ENCODE peak calls at places on chromosomes 5 and 9, in six cellular contexts. J is K562, P is SK-N-SH, D is HepG2, A is H1, X is GM12878. C is an unnamed sample.

GRCh38 chr5:171400169-171400568 is 12.5 kb downstream of the NPM1 start:
- DNase-seq in J (no peak), P (no peak), D (no peak), A (no peak), X (no peak), C (no peak)

GRCh38 chr5:157544623-157544989 is 31.0 kb downstream of the ADAM19 start:
- DNase-seq in J (no peak), P (no peak), D (no peak), A (no peak), X (no peak), C (no peak)

GRCh38 chr9:135608999-135609317 is 30.4 kb downstream of the GLT6D1 start:
- DNase-seq in J (no peak), P (peak), D (no peak), A (no peak), X (no peak), C (no peak)

GRCh38 chr9:111000202-111000601 is 38.1 kb downstream of the LPAR1 start:
- DNase-seq in J (no peak), P (no peak), D (no peak), A (no peak), X (no peak), C (no peak)

GRCh38 chr9:105833271-105833975 is 139.1 kb downstream of the TMEM38B start:
- DNase-seq in J (no peak), P (no peak), D (no peak), A (no peak), X (no peak), C (no peak)

GRCh38 chr9:20255052-20255451 is 367.2 kb downstream of the MLLT3 start:
- DNase-seq in J (no peak), P (peak), D (no peak), A (no peak), X (no peak), C (no peak)

GRCh38 chr5:32498484-32498883 is 53.9 kb upstream of the ZFR start:
- DNase-seq in J (no peak), P (no peak), D (no peak), A (no peak), X (no peak), C (no peak)

GRCh38 chr5:118518720-118519119 is 469.6 kb downstream of the DTWD2 start:
- DNase-seq in J (no peak), P (no peak), D (no peak), A (no peak), X (no peak), C (no peak)

GRCh38 chr9:69532359-69532758 is 139.8 kb downstream of the APBA1 start:
- DNase-seq in J (no peak), P (peak), D (no peak), A (no peak), X (no peak), C (no peak)

GRCh38 chr5:130286971-130287370 is 382.7 kb downstream of the CHSY3 start:
- DNase-seq in J (no peak), P (no peak), D (no peak), A (no peak), X (no peak), C (no peak)

GRCh38 chr5:58262226-58262625 is 197.7 kb downstream of the PLK2 start:
- DNase-seq in J (no peak), P (no peak), D (no peak), A (no peak), X (no peak), C (no peak)

GRCh38 chr5:80136751-80137272 is 101.7 kb downstream of the THBS4 start:
- DNase-seq in J (no peak), P (no peak), D (no peak), A (no peak), X (no peak), C (no peak)

GRCh38 chr5:40877371-40877988 is 31.8 kb upstream of the C7 start:
- DNase-seq in J (no peak), P (no peak), D (no peak), A (no peak), X (no peak), C (peak)

GRCh38 chr5:102879741-102880140 is 124.6 kb downstream of the PAM start:
- DNase-seq in J (no peak), P (no peak), D (no peak), A (no peak), X (no peak), C (no peak)

GRCh38 chr5:91928751-91929521 is 545.8 kb upstream of the ARRDC3 start:
- DNase-seq in J (no peak), P (peak), D (no peak), A (no peak), X (no peak), C (peak)

GRCh38 chr5:67496051-67496450 is 299.5 kb upstream of the CD180 start:
- DNase-seq in J (no peak), P (no peak), D (no peak), A (no peak), X (no peak), C (no peak)

GRCh38 chr9:92969516-92970466 is 22.5 kb downstream of the FGD3 start:
- DNase-seq in J (no peak), P (no peak), D (no peak), A (no peak), X (no peak), C (no peak)

GRCh38 chr5:170070556-170071412 is 34.9 kb upstream of the FOXI1 start:
- DNase-seq in J (peak), P (peak), D (no peak), A (peak), X (no peak), C (peak)

GRCh38 chr9:112239284-112239683 is 64.2 kb upstream of the SUSD1 start:
- DNase-seq in J (no peak), P (no peak), D (no peak), A (no peak), X (no peak), C (peak)

GRCh38 chr9:122099271-122099869 is 6.3 kb upstream of the TTLL11 start:
- DNase-seq in J (peak), P (peak), D (peak), A (peak), X (no peak), C (peak)

GRCh38 chr5:14663734-14664269 is 716 bp upstream of the OTULIN start:
- DNase-seq in J (no peak), P (peak), D (no peak), A (no peak), X (no peak), C (no peak)

GRCh38 chr9:116641292-116642059 is 45.6 kb upstream of the TRIM32 start:
- DNase-seq in J (no peak), P (no peak), D (no peak), A (no peak), X (no peak), C (no peak)

GRCh38 chr5:77204967-77205366 is 5.5 kb upstream of the PDE8B start:
- DNase-seq in J (no peak), P (no peak), D (no peak), A (no peak), X (no peak), C (no peak)

GRCh38 chr5:145856285-145856818 is 16.5 kb downstream of the GRXCR2 start:
- DNase-seq in J (no peak), P (no peak), D (peak), A (peak), X (no peak), C (no peak)

GRCh38 chr5:126511961-126512360 is 83.1 kb downstream of the ALDH7A1 start:
- DNase-seq in J (no peak), P (no peak), D (no peak), A (peak), X (no peak), C (no peak)

GRCh38 chr5:143133721-143134120 is 269.8 kb downstream of the NR3C1 start:
- DNase-seq in J (no peak), P (no peak), D (no peak), A (no peak), X (no peak), C (no peak)

GRCh38 chr5:116738948-116739339 is 164.3 kb upstream of the SEMA6A start:
- DNase-seq in J (no peak), P (peak), D (no peak), A (no peak), X (no peak), C (no peak)

GRCh38 chr9:89365532-89365912 is 47.2 kb downstream of the SECISBP2 start:
- DNase-seq in J (no peak), P (no peak), D (no peak), A (no peak), X (no peak), C (no peak)

GRCh38 chr5:94849821-94850736 is 231.6 kb downstream of the SLF1 start:
- DNase-seq in J (peak), P (peak), D (peak), A (no peak), X (peak), C (peak)

GRCh38 chr5:52922384-52922783 is 66.8 kb upstream of the ITGA2 start:
- DNase-seq in J (no peak), P (no peak), D (peak), A (no peak), X (no peak), C (peak)

GRCh38 chr5:143922718-143923117 is 110.8 kb downstream of the HMHB1 start:
- DNase-seq in J (no peak), P (no peak), D (no peak), A (no peak), X (no peak), C (no peak)

GRCh38 chr9:135077497-135078200 is 9.8 kb upstream of the OLFM1 start:
- DNase-seq in J (peak), P (no peak), D (no peak), A (peak), X (no peak), C (no peak)

GRCh38 chr5:6405591-6405990 is 27.2 kb upstream of the MED10 start:
- DNase-seq in J (no peak), P (no peak), D (no peak), A (no peak), X (no peak), C (no peak)
- TF ChIP-seq JUND in J (no peak), P (no peak), D (no peak), A (no peak), X (no peak), C (no peak)

DNA sequence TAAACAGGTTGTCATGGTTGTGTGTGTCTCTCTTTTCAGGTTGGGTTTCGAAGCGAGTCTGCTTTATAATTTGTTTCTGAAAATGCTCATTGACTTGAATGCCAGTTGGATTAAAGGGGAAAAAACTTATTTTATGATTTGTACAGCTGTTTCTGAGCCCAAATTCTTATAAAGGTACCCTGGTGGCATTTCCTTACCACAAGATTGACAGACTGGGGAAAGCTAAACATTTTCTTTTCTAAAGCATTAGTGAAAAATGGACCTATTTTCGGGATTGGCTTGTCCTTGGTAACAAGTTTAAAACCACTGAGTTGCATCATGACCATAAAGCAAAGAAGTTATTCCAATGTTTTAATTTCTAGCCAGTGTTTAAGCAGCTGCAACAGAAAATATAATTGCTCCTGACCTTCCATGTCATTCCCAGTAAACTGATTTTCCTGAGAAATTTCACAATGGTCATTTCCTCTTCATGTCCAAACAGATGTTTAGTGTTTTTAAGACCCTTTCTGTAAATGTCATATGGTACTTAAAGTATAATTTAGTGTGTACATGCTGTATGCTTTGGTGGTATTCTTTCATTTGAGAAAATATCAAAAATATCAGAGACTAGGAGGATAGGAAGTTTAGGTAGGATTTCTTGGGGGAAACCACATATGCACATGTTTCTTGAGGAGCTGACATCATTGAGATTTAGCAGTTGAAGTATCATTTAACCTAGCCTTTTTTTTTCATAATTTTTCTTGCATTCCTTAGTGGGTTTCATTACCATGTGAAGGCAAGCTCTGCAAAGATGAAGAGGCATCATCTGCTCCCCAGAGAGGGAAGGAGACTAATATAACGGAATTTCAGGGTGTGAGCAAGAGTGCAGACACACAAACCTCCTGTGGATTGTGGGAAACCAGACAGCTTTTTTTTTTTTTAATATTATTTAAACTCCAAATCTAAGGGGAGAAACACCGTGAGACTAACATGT is 667.1 kb upstream of the RGMB start:
- DNase-seq in J (no peak), P (no peak), D (no peak), A (no peak), X (no peak), C (no peak)
- H2AFZ ChIP-seq in J (no peak), P (peak), D (no peak), A (no peak), X (no peak), C (no peak)

DNA sequence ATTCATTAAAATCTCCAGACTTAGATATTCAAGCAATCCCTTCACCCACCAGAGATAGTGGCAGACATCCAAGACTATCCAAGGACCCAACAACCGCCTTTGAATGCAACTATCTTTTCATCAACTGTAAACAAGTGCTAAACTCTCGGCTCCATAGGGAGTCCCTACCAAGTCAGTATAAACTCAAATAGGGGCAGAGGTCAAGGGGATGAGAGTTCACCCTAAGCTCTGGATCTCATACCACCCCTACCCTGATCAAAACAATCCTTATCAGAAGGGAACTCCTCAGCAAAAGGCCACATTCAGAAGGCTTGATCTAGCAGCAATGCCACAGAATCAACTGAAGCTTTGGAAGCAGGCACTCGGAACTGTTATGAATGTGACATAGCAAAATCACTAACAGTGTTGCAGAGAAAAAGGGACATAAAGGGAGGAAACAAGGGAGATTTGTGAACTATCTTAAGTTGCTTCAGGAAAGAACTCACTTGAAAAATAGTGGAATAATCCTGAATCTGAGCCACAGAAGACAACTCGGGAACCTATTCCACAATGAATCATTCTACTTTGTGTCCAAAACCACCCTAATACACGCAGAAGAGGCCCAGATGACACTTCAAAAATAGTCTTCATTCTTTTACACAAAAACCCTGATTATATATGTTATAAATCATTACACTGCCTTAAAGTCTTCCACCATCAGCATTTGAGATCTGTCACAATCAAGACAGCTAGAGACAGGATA is 49.8 kb downstream of the NR6A1 start:
- DNase-seq in J (no peak), P (no peak), D (peak), A (no peak), X (no peak), C (peak)
- TF ChIP-seq JUND in J (no peak), P (peak), D (no peak), A (no peak), X (no peak), C (no peak)

DNA sequence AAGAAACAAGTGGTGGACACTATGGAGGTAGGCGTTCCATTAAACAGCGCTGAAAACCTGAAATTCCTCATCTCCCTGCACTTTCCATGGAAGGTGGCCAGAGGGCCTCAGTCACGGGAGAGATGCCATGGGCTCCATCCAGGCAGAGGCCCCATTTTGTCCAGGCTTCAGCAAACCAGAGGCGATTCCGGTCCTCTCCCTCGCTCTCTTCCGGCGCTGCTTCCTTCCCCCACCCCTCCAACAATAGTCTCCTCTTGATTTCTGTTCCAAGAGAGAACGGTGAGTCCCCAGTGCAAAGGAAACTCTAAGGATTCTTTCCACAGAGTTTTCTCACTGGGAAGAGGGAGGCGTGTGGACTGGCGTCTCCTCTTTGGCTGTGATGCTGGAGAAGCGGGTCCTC is 7.5 kb downstream of the ZNF366 start:
- DNase-seq in J (no peak), P (no peak), D (no peak), A (no peak), X (no peak), C (no peak)
- H2AFZ ChIP-seq in J (peak), P (no peak), D (no peak), A (peak), X (no peak), C (no peak)